ENCODE peak calls at places on chromosomes 13 and 19, in seven cellular contexts. V is NB4, I is thoracic aorta, N is endodermal cell, X is cardiac fibroblast, J is GM10248, Y is NCI-H2081. U is an unnamed sample.

GRCh38 chr19:54426291-54426918 is 11.1 kb downstream of the TTYH1 start:
- DNase-seq in N (peak; percentile 57), Y (no peak), I (no peak), X (no peak), J (no peak), V (no peak), U (no peak)

GRCh38 chr13:112996671-112997091 is 27.7 kb downstream of the MCF2L start:
- DNase-seq in N (no peak), I (no peak), V (no peak), X (no peak), J (no peak), Y (peak; percentile 18), U (no peak)

GRCh38 chr13:69264362-69265334 is 843.0 kb upstream of the ATXN8OS start:
- DNase-seq in V (peak; percentile 9), J (no peak), N (no peak), X (no peak), I (no peak), Y (no peak), U (no peak)

GRCh38 chr13:39942901-39943273 is 287.4 kb downstream of the COG6 start:
- DNase-seq in J (peak; percentile 77), I (no peak), Y (peak; percentile 55), X (peak; percentile 87), V (peak; percentile 73), N (peak; percentile 93), U (peak; percentile 95)

GRCh38 chr13:95784161-95784880 is 107.4 kb downstream of the DNAJC3 start:
- DNase-seq in Y (no peak), X (peak; percentile 91), J (no peak), I (no peak), V (no peak), N (no peak), U (peak; percentile 58)

GRCh38 chr13:27182844-27183497 is 11.4 kb upstream of the USP12 start:
- DNase-seq in I (peak; percentile 66), Y (no peak), V (peak; percentile 42), N (no peak), J (no peak), X (peak; percentile 83), U (peak; percentile 79)

GRCh38 chr13:21321269-21321668 is 137.8 kb downstream of the ZDHHC20 start:
- DNase-seq in Y (no peak), N (no peak), V (no peak), J (no peak), I (no peak), X (no peak), U (no peak)

GRCh38 chr19:47109177-47109540 is 4.4 kb downstream of the ZC3H4 start:
- DNase-seq in Y (no peak), I (no peak), J (no peak), X (no peak), V (no peak), N (no peak), U (no peak)

GRCh38 chr13:26716984-26717383 is 43.6 kb downstream of the GPR12 start:
- DNase-seq in V (no peak), J (no peak), I (no peak), Y (no peak), X (no peak), N (no peak), U (no peak)

GRCh38 chr19:10654610-10655456 is 687 bp downstream of the ILF3 start:
- DNase-seq in J (peak; percentile 88), V (peak; percentile 85), I (no peak), N (peak; percentile 91), Y (peak; percentile 73), X (peak; percentile 41), U (no peak)

U was measured in iris pigment epithelial cell.